ENCODE peak calls at places on chromosomes 6 and 20, in nine cellular contexts. One of them, this sample, is unnamed.

GRCh38 chr6:39100358-39100757 is 14.6 kb downstream of the SAYSD1 start:
- DNase-seq in SK-N-SH: no peak
- DNase-seq in GM12892: no peak
- DNase-seq in upper lobe of left lung: no peak
- DNase-seq in GM12878: no peak
- DNase-seq in H1: no peak
- DNase-seq in Panc1: no peak
- DNase-seq in GM23338: no peak
- DNase-seq in sigmoid colon: no peak
- DNase-seq in this sample: no peak

GRCh38 chr20:24634855-24635254 is 165.4 kb downstream of the SYNDIG1 start:
- DNase-seq in SK-N-SH: no peak
- DNase-seq in GM12878: no peak
- DNase-seq in Panc1: no peak
- DNase-seq in H1: peak; percentile 44
- DNase-seq in sigmoid colon: no peak
- DNase-seq in GM23338: peak; percentile 24
- DNase-seq in upper lobe of left lung: peak; percentile 63
- DNase-seq in GM12892: no peak
- DNase-seq in this sample: no peak

GRCh38 chr20:19973920-19974620 is 43.1 kb upstream of the NAA20 start:
- DNase-seq in GM23338: no peak
- DNase-seq in GM12892: no peak
- DNase-seq in upper lobe of left lung: no peak
- DNase-seq in H1: no peak
- DNase-seq in sigmoid colon: peak; percentile 93
- DNase-seq in Panc1: no peak
- DNase-seq in SK-N-SH: no peak
- DNase-seq in GM12878: no peak
- DNase-seq in this sample: peak; percentile 42

GRCh38 chr6:78611886-78612480 is 255.4 kb upstream of the IRAK1BP1 start:
- DNase-seq in SK-N-SH: peak; percentile 28
- DNase-seq in H1: no peak
- DNase-seq in Panc1: no peak
- DNase-seq in upper lobe of left lung: no peak
- DNase-seq in GM12878: no peak
- DNase-seq in GM12892: no peak
- DNase-seq in GM23338: peak; percentile 77
- DNase-seq in sigmoid colon: no peak
- DNase-seq in this sample: no peak

GRCh38 chr6:36337814-36338213 is 1.1 kb upstream of the BNIP5 start:
- DNase-seq in Panc1: no peak
- DNase-seq in SK-N-SH: no peak
- DNase-seq in H1: no peak
- DNase-seq in GM23338: no peak
- DNase-seq in GM12878: no peak
- DNase-seq in GM12892: no peak
- DNase-seq in sigmoid colon: no peak
- DNase-seq in upper lobe of left lung: no peak
- DNase-seq in this sample: no peak

GRCh38 chr20:914727-915498 is 1.2 kb downstream of the ANGPT4 start:
- DNase-seq in upper lobe of left lung: no peak
- DNase-seq in SK-N-SH: no peak
- DNase-seq in GM12878: no peak
- DNase-seq in GM23338: no peak
- DNase-seq in GM12892: no peak
- DNase-seq in sigmoid colon: no peak
- DNase-seq in H1: no peak
- DNase-seq in Panc1: no peak
- DNase-seq in this sample: no peak

GRCh38 chr20:52313335-52313963 is 121.9 kb upstream of the ZFP64 start:
- DNase-seq in upper lobe of left lung: no peak
- DNase-seq in GM23338: peak; percentile 79
- DNase-seq in H1: no peak
- DNase-seq in sigmoid colon: no peak
- DNase-seq in GM12878: no peak
- DNase-seq in Panc1: peak; percentile 20
- DNase-seq in SK-N-SH: peak; percentile 52
- DNase-seq in GM12892: no peak
- DNase-seq in this sample: no peak

GRCh38 chr6:105038259-105038658 is 81.4 kb downstream of the LIN28B start:
- DNase-seq in GM23338: peak; percentile 53
- DNase-seq in GM12878: no peak
- DNase-seq in sigmoid colon: no peak
- DNase-seq in Panc1: no peak
- DNase-seq in H1: no peak
- DNase-seq in GM12892: no peak
- DNase-seq in upper lobe of left lung: no peak
- DNase-seq in SK-N-SH: no peak
- DNase-seq in this sample: no peak

GRCh38 chr20:50218987-50219435 is 28.4 kb downstream of the CEBPB start:
- DNase-seq in SK-N-SH: no peak
- DNase-seq in GM12892: no peak
- DNase-seq in H1: no peak
- DNase-seq in GM12878: no peak
- DNase-seq in Panc1: no peak
- DNase-seq in sigmoid colon: no peak
- DNase-seq in GM23338: no peak
- DNase-seq in upper lobe of left lung: no peak
- DNase-seq in this sample: no peak

GRCh38 chr20:25538838-25539665 is 46.3 kb downstream of the NINL start:
- DNase-seq in GM23338: no peak
- DNase-seq in sigmoid colon: no peak
- DNase-seq in upper lobe of left lung: peak; percentile 66
- DNase-seq in H1: no peak
- DNase-seq in SK-N-SH: no peak
- DNase-seq in GM12878: no peak
- DNase-seq in GM12892: peak; percentile 43
- DNase-seq in Panc1: no peak
- DNase-seq in this sample: no peak

GRCh38 chr6:39792501-39793450 is 600 bp downstream of the DAAM2 start:
- DNase-seq in GM12892: no peak
- DNase-seq in GM23338: peak; percentile 31
- DNase-seq in GM12878: no peak
- DNase-seq in SK-N-SH: peak; percentile 48
- DNase-seq in Panc1: no peak
- DNase-seq in upper lobe of left lung: peak; percentile 66
- DNase-seq in H1: peak; percentile 50
- DNase-seq in sigmoid colon: peak; percentile 76
- DNase-seq in this sample: no peak

GRCh38 chr6:33885121-33886057 is 81.6 kb upstream of the MLN start:
- DNase-seq in GM12892: no peak
- DNase-seq in GM12878: no peak
- DNase-seq in H1: no peak
- DNase-seq in sigmoid colon: no peak
- DNase-seq in upper lobe of left lung: no peak
- DNase-seq in SK-N-SH: no peak
- DNase-seq in Panc1: peak; percentile 22
- DNase-seq in GM23338: no peak
- DNase-seq in this sample: no peak

GRCh38 chr20:2917266-2917665 is 44.0 kb downstream of the PTPRA start:
- DNase-seq in SK-N-SH: no peak
- DNase-seq in upper lobe of left lung: no peak
- DNase-seq in Panc1: no peak
- DNase-seq in sigmoid colon: no peak
- DNase-seq in H1: no peak
- DNase-seq in GM12892: no peak
- DNase-seq in GM23338: peak; percentile 66
- DNase-seq in GM12878: no peak
- DNase-seq in this sample: no peak

GRCh38 chr6:151284431-151285060 is 44.8 kb downstream of the AKAP12 start:
- DNase-seq in sigmoid colon: peak; percentile 47
- DNase-seq in H1: no peak
- DNase-seq in GM12892: no peak
- DNase-seq in upper lobe of left lung: no peak
- DNase-seq in Panc1: no peak
- DNase-seq in GM23338: no peak
- DNase-seq in GM12878: no peak
- DNase-seq in SK-N-SH: no peak
- DNase-seq in this sample: no peak

GRCh38 chr6:7163661-7164071 is 55.9 kb downstream of the RREB1 start:
- DNase-seq in GM12878: no peak
- DNase-seq in SK-N-SH: no peak
- DNase-seq in Panc1: no peak
- DNase-seq in sigmoid colon: no peak
- DNase-seq in H1: no peak
- DNase-seq in upper lobe of left lung: no peak
- DNase-seq in GM23338: no peak
- DNase-seq in GM12892: no peak
- DNase-seq in this sample: no peak

GRCh38 chr6:53492860-53493634 is 51.9 kb downstream of the GCLC start:
- DNase-seq in GM23338: peak; percentile 78
- DNase-seq in sigmoid colon: no peak
- DNase-seq in GM12878: no peak
- DNase-seq in GM12892: no peak
- DNase-seq in SK-N-SH: peak; percentile 30
- DNase-seq in H1: peak; percentile 49
- DNase-seq in Panc1: peak; percentile 58
- DNase-seq in upper lobe of left lung: no peak
- DNase-seq in this sample: no peak

GRCh38 chr20:44295995-44296394 is 15.0 kb downstream of the FITM2 start:
- DNase-seq in Panc1: no peak
- DNase-seq in GM23338: no peak
- DNase-seq in SK-N-SH: no peak
- DNase-seq in GM12892: no peak
- DNase-seq in sigmoid colon: peak; percentile 37
- DNase-seq in H1: no peak
- DNase-seq in upper lobe of left lung: no peak
- DNase-seq in GM12878: no peak
- DNase-seq in this sample: no peak

GRCh38 chr20:45772693-45773092 is 19.0 kb downstream of the WFDC3 start:
- DNase-seq in GM23338: no peak
- DNase-seq in GM12892: no peak
- DNase-seq in H1: no peak
- DNase-seq in upper lobe of left lung: no peak
- DNase-seq in GM12878: no peak
- DNase-seq in SK-N-SH: no peak
- DNase-seq in sigmoid colon: no peak
- DNase-seq in Panc1: no peak
- DNase-seq in this sample: no peak

GRCh38 chr20:45775411-45775810 is 16.3 kb downstream of the WFDC3 start:
- DNase-seq in GM23338: no peak
- DNase-seq in sigmoid colon: no peak
- DNase-seq in GM12878: no peak
- DNase-seq in SK-N-SH: no peak
- DNase-seq in Panc1: no peak
- DNase-seq in upper lobe of left lung: no peak
- DNase-seq in H1: no peak
- DNase-seq in GM12892: no peak
- DNase-seq in this sample: no peak

GRCh38 chr20:45774933-45775332 is 16.8 kb downstream of the WFDC3 start:
- DNase-seq in GM23338: no peak
- DNase-seq in SK-N-SH: no peak
- DNase-seq in upper lobe of left lung: no peak
- DNase-seq in GM12878: no peak
- DNase-seq in Panc1: no peak
- DNase-seq in H1: no peak
- DNase-seq in sigmoid colon: no peak
- DNase-seq in GM12892: no peak
- DNase-seq in this sample: no peak

GRCh38 chr20:45768479-45768878 is 23.2 kb downstream of the WFDC3 start:
- DNase-seq in GM12892: no peak
- DNase-seq in GM12878: no peak
- DNase-seq in upper lobe of left lung: no peak
- DNase-seq in GM23338: no peak
- DNase-seq in H1: no peak
- DNase-seq in Panc1: no peak
- DNase-seq in sigmoid colon: no peak
- DNase-seq in SK-N-SH: no peak
- DNase-seq in this sample: no peak

GRCh38 chr20:45771182-45771759 is 20.4 kb downstream of the WFDC3 start:
- DNase-seq in sigmoid colon: peak; percentile 87
- DNase-seq in upper lobe of left lung: no peak
- DNase-seq in H1: peak; percentile 91
- DNase-seq in GM12878: peak; percentile 48
- DNase-seq in GM23338: peak; percentile 90
- DNase-seq in Panc1: peak; percentile 82
- DNase-seq in SK-N-SH: peak; percentile 70
- DNase-seq in GM12892: peak; percentile 50
- DNase-seq in this sample: peak; percentile 89
- TF ChIP-seq POLR2AphosphoS5 in sigmoid colon: no peak
- TF ChIP-seq POLR2AphosphoS5 in upper lobe of left lung: no peak
- TF ChIP-seq POLR2AphosphoS5 in H1: no peak
- TF ChIP-seq POLR2AphosphoS5 in GM12878: no peak
- TF ChIP-seq POLR2AphosphoS5 in GM23338: no peak
- TF ChIP-seq POLR2AphosphoS5 in Panc1: no peak
- TF ChIP-seq POLR2AphosphoS5 in SK-N-SH: no peak
- TF ChIP-seq POLR2AphosphoS5 in GM12892: no peak
- TF ChIP-seq POLR2AphosphoS5 in this sample: no peak

GRCh38 chr6:82017316-82017715 is 230.2 kb downstream of the IBTK start:
- DNase-seq in GM12892: no peak
- DNase-seq in GM12878: no peak
- DNase-seq in SK-N-SH: no peak
- DNase-seq in GM23338: peak; percentile 54
- DNase-seq in sigmoid colon: peak; percentile 82
- DNase-seq in Panc1: no peak
- DNase-seq in H1: no peak
- DNase-seq in upper lobe of left lung: no peak
- DNase-seq in this sample: no peak
- TF ChIP-seq POLR2AphosphoS5 in GM12892: no peak
- TF ChIP-seq POLR2AphosphoS5 in GM12878: no peak
- TF ChIP-seq POLR2AphosphoS5 in SK-N-SH: no peak
- TF ChIP-seq POLR2AphosphoS5 in GM23338: no peak
- TF ChIP-seq POLR2AphosphoS5 in sigmoid colon: peak; percentile 41
- TF ChIP-seq POLR2AphosphoS5 in Panc1: no peak
- TF ChIP-seq POLR2AphosphoS5 in H1: no peak
- TF ChIP-seq POLR2AphosphoS5 in upper lobe of left lung: no peak
- TF ChIP-seq POLR2AphosphoS5 in this sample: no peak

GRCh38 chr20:48288930-48289507 is 503.7 kb upstream of the SULF2 start:
- DNase-seq in sigmoid colon: no peak
- DNase-seq in H1: no peak
- DNase-seq in GM12878: no peak
- DNase-seq in SK-N-SH: no peak
- DNase-seq in GM12892: no peak
- DNase-seq in GM23338: no peak
- DNase-seq in Panc1: no peak
- DNase-seq in upper lobe of left lung: no peak
- DNase-seq in this sample: no peak
- TF ChIP-seq POLR2AphosphoS5 in sigmoid colon: no peak
- TF ChIP-seq POLR2AphosphoS5 in H1: no peak
- TF ChIP-seq POLR2AphosphoS5 in GM12878: no peak
- TF ChIP-seq POLR2AphosphoS5 in SK-N-SH: no peak
- TF ChIP-seq POLR2AphosphoS5 in GM12892: no peak
- TF ChIP-seq POLR2AphosphoS5 in GM23338: no peak
- TF ChIP-seq POLR2AphosphoS5 in Panc1: no peak
- TF ChIP-seq POLR2AphosphoS5 in upper lobe of left lung: no peak
- TF ChIP-seq POLR2AphosphoS5 in this sample: no peak

DNA sequence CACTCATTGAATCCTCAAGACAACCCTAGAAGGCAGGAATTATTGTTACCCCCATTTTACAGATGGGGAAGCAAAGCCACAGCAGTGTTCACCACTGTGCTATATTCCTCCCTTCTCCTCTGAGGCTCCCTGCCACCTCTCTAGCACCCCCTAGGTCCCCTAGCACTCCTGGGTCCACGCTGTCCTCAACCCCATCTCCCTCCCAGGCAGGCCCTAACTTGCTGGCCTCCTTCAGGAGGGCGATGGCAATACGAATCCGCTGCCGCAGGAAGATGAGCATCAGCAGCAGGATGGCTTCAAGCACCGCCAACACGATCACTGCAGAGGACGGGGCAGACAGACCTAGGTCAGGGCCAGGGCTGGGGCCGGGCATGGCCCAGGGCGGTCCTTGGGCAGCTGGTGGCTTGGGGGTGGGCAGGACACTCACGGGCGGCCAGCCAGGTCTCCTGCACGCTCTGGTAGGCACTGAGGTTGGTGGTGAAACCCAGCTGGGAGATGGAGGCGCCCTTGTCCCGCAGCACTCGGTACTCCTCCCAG is 7.8 kb upstream of the NEU1 start:
- DNase-seq in upper lobe of left lung: no peak
- DNase-seq in GM23338: peak; percentile 66
- DNase-seq in GM12878: no peak
- DNase-seq in GM12892: no peak
- DNase-seq in H1: peak; percentile 62
- DNase-seq in sigmoid colon: no peak
- DNase-seq in Panc1: no peak
- DNase-seq in SK-N-SH: no peak
- DNase-seq in this sample: no peak
- TF ChIP-seq POLR2AphosphoS5 in upper lobe of left lung: no peak
- TF ChIP-seq POLR2AphosphoS5 in GM23338: no peak
- TF ChIP-seq POLR2AphosphoS5 in GM12878: no peak
- TF ChIP-seq POLR2AphosphoS5 in GM12892: no peak
- TF ChIP-seq POLR2AphosphoS5 in H1: no peak
- TF ChIP-seq POLR2AphosphoS5 in sigmoid colon: no peak
- TF ChIP-seq POLR2AphosphoS5 in Panc1: no peak
- TF ChIP-seq POLR2AphosphoS5 in SK-N-SH: no peak
- TF ChIP-seq POLR2AphosphoS5 in this sample: no peak

This sample was measured in stomach.